ENCODE peak calls at places on chromosome 13, in nine cellular contexts. Y is sigmoid colon, E is neural progenitor cell, X is adrenal gland, R is breast epithelium, V is heart right ventricle, Z is endodermal cell, D is BJ, S is fibroblast of lung. U is an unnamed sample. For H3K27me3, the result is how much of the 10 kb centered on the place peaks cover.

GRCh38 chr13:86447479-86447878 is 648.3 kb upstream of the SLITRK6 start:
- DNase-seq in Y (no peak), Z (no peak), S (no peak), V (no peak), D (no peak), X (no peak), R (no peak), E (no peak), U (no peak)

GRCh38 chr13:111508902-111509509 is 188.6 kb downstream of the TEX29 start:
- DNase-seq in X (no peak), V (no peak), Z (no peak), R (no peak), S (no peak), E (no peak), D (no peak), Y (no peak), U (no peak)

GRCh38 chr13:107551521-107551920 is 663.8 kb downstream of the LIG4 start:
- DNase-seq in S (peak), V (no peak), E (no peak), Z (no peak), R (no peak), Y (no peak), D (no peak), X (no peak), U (no peak)

GRCh38 chr13:33164331-33164730 is 121.2 kb downstream of the STARD13 start:
- DNase-seq in Y (no peak), X (no peak), V (no peak), E (no peak), Z (no peak), S (no peak), D (no peak), R (no peak), U (no peak)

GRCh38 chr13:30339721-30340366 is 32.5 kb upstream of the KATNAL1 start:
- DNase-seq in Z (no peak), X (no peak), D (no peak), V (no peak), S (no peak), E (no peak), R (no peak), Y (no peak), U (no peak)

GRCh38 chr13:30119476-30119875 is 187.9 kb downstream of the KATNAL1 start:
- DNase-seq in S (peak), D (peak), R (peak), Z (no peak), X (no peak), V (no peak), Y (no peak), E (no peak), U (no peak)

GRCh38 chr13:101919541-101920306 is 467.2 kb downstream of the ITGBL1 start:
- DNase-seq in D (no peak), E (peak), S (peak), V (peak), R (no peak), Z (peak), Y (no peak), X (no peak), U (peak)

GRCh38 chr13:38530492-38530891 is 156.4 kb upstream of the FREM2 start:
- DNase-seq in S (peak), V (no peak), E (no peak), D (peak), X (no peak), R (no peak), Z (no peak), Y (no peak), U (no peak)

GRCh38 chr13:37769545-37769944 is 100.0 kb downstream of the TRPC4 start:
- DNase-seq in D (no peak), R (no peak), Y (no peak), S (no peak), V (no peak), Z (no peak), X (no peak), E (no peak), U (no peak)

GRCh38 chr13:107374038-107374437 is 806.1 kb upstream of the ARGLU1 start:
- DNase-seq in E (no peak), R (no peak), V (no peak), Y (no peak), X (no peak), Z (no peak), D (no peak), S (no peak), U (no peak)

GRCh38 chr13:32381539-32381938 is 46.4 kb downstream of the N4BP2L1 start:
- DNase-seq in Y (no peak), D (no peak), E (peak), R (no peak), V (no peak), Z (peak), X (peak), S (peak), U (no peak)

GRCh38 chr13:48595330-48596127 is 58.2 kb upstream of the CYSLTR2 start:
- DNase-seq in S (peak), V (no peak), X (peak), R (no peak), D (no peak), E (peak), Y (peak), Z (peak), U (peak)

GRCh38 chr13:107461751-107462150 is 753.6 kb downstream of the LIG4 start:
- DNase-seq in Y (no peak), V (no peak), E (no peak), D (no peak), X (no peak), R (no peak), S (peak), Z (no peak), U (no peak)

GRCh38 chr13:67147257-67148218 is 82.6 kb downstream of the PCDH9 start:
- DNase-seq in Y (no peak), E (peak), X (no peak), V (no peak), R (no peak), D (peak), S (peak), Z (no peak), U (no peak)

GRCh38 chr13:109273326-109273751 is 513.0 kb downstream of the IRS2 start:
- DNase-seq in Z (no peak), X (no peak), Y (no peak), S (peak), E (no peak), V (no peak), D (no peak), R (no peak), U (no peak)

GRCh38 chr13:64314286-64314685 is 2898.6 kb upstream of the PCDH20 start:
- DNase-seq in Y (no peak), S (peak), V (no peak), X (no peak), Z (no peak), D (peak), R (no peak), E (no peak), U (no peak)

GRCh38 chr13:61187471-61187870 is 228.2 kb downstream of the PCDH20 start:
- DNase-seq in D (no peak), R (no peak), S (no peak), Z (no peak), Y (no peak), E (no peak), X (no peak), V (no peak), U (no peak)

GRCh38 chr13:109945206-109945960 is 159.0 kb upstream of the IRS2 start:
- DNase-seq in S (peak), Z (no peak), Y (no peak), E (no peak), V (no peak), R (no peak), D (peak), X (no peak), U (no peak)

GRCh38 chr13:59391696-59392095 is 772.0 kb downstream of the DIAPH3 start:
- DNase-seq in X (peak), Z (peak), R (no peak), Y (no peak), V (no peak), S (peak), D (no peak), E (peak), U (no peak)

GRCh38 chr13:41516166-41516565 is 58.8 kb downstream of the RGCC start:
- DNase-seq in V (no peak), R (no peak), Y (no peak), E (no peak), Z (no peak), S (no peak), D (no peak), X (no peak), U (no peak)

GRCh38 chr13:103833453-103833852 is 767.2 kb upstream of the SLC10A2 start:
- DNase-seq in Y (no peak), D (no peak), R (no peak), V (no peak), Z (no peak), S (no peak), X (no peak), E (no peak), U (no peak)

GRCh38 chr13:76884167-76884566 is 2.0 kb downstream of the KCTD12 start:
- DNase-seq in D (no peak), Z (peak), V (peak), S (peak), R (peak), E (peak), Y (peak), X (no peak), U (peak)

GRCh38 chr13:110329798-110330461 is 22.8 kb downstream of the COL4A2 start:
- DNase-seq in Z (no peak), E (peak), Y (peak), R (no peak), S (peak), V (no peak), X (no peak), D (no peak), U (no peak)

GRCh38 chr13:34165158-34165557 is 347.2 kb downstream of the RFC3 start:
- DNase-seq in Y (no peak), Z (no peak), R (no peak), V (no peak), X (no peak), S (no peak), E (no peak), D (no peak), U (no peak)

GRCh38 chr13:58463841-58464240 is 832.3 kb downstream of the PCDH17 start:
- DNase-seq in X (no peak), S (no peak), D (no peak), E (no peak), R (no peak), Z (no peak), V (no peak), Y (no peak), U (no peak)

GRCh38 chr13:106680796-106681482 is 113.0 kb upstream of the ARGLU1 start:
- DNase-seq in X (no peak), D (no peak), V (peak), Z (peak), S (no peak), Y (no peak), R (no peak), E (peak), U (no peak)

GRCh38 chr13:26062853-26063444 is 11.1 kb upstream of the SHISA2 start:
- DNase-seq in R (peak), Y (no peak), Z (peak), V (no peak), X (peak), D (no peak), E (peak), S (peak), U (no peak)

GRCh38 chr13:39835253-39835652 is 179.8 kb downstream of the COG6 start:
- DNase-seq in Y (no peak), R (no peak), X (no peak), Z (peak), V (no peak), E (peak), S (no peak), D (no peak), U (no peak)

GRCh38 chr13:84831666-84832657 is 949.7 kb upstream of the SLITRK1 start:
- DNase-seq in Z (peak), V (no peak), D (no peak), R (no peak), S (no peak), X (no peak), E (no peak), Y (no peak), U (no peak)

GRCh38 chr13:101242720-101243119 is 173.6 kb downstream of the NALCN start:
- DNase-seq in R (no peak), S (peak), E (no peak), Y (no peak), V (no peak), X (no peak), Z (no peak), D (no peak), U (no peak)

GRCh38 chr13:20294497-20294896 is 62.4 kb upstream of the GJB6 start:
- DNase-seq in D (no peak), R (no peak), X (no peak), Z (peak), S (no peak), Y (no peak), E (peak), V (no peak), U (no peak)

GRCh38 chr13:46295531-46296464 is 84.1 kb downstream of the LRRC63 start:
- DNase-seq in Z (no peak), R (peak), Y (no peak), D (peak), X (peak), V (no peak), S (peak), E (no peak), U (peak)

GRCh38 chr13:73967397-73968165 is 166.6 kb downstream of the KLF12 start:
- DNase-seq in D (no peak), Z (no peak), Y (no peak), E (no peak), R (no peak), V (no peak), S (no peak), X (no peak), U (no peak)
- H3K27me3 ChIP-seq in D (under half), Z (under half), Y (under half), E (under half), R (under half), V (under half), S (under half), X (under half), U (under half)

DNA sequence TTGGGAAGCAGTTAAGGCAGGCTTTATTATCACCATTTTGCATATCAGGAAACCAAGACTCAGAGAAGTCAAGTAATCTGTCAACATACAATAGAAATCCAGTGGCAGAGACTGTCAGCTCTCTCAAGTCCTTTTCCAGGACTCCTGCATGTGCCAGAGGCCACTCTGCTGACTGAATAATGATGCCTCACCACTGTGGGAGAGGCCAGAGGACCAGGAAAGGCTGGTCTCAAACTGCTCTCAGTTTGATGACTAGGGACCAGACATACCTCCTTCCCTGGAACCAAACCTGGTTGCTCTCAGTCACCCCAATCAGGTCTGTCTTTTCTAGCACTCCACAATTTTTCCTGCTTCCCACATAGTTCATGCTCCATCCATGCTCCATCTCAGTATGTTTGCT is 8.0 kb downstream of the RNASEH2B start:
- DNase-seq in E (no peak), Z (no peak), D (no peak), S (no peak), V (no peak), X (no peak), R (no peak), Y (no peak), U (no peak)
- TF ChIP-seq CTCF in E (no peak), Z (no peak), D (no peak), S (no peak), V (no peak), X (no peak), R (no peak), Y (no peak), U (no peak)

GRCh38 chr13:73109288-73109899 is 50.6 kb downstream of the KLF5 start:
- DNase-seq in S (no peak), D (no peak), Z (peak), R (no peak), X (no peak), Y (no peak), V (no peak), E (no peak), U (no peak)

GRCh38 chr13:73107970-73108369 is 49.2 kb downstream of the KLF5 start:
- DNase-seq in S (no peak), R (no peak), E (no peak), V (no peak), X (no peak), Y (no peak), Z (no peak), D (no peak), U (no peak)

GRCh38 chr13:73107459-73107858 is 48.7 kb downstream of the KLF5 start:
- DNase-seq in E (peak), S (no peak), Z (no peak), X (no peak), R (no peak), Y (no peak), D (no peak), V (no peak), U (no peak)

GRCh38 chr13:73109969-73110368 is 51.2 kb downstream of the KLF5 start:
- DNase-seq in V (no peak), S (no peak), Z (no peak), E (no peak), D (no peak), Y (no peak), R (no peak), X (no peak), U (no peak)

GRCh38 chr13:73106513-73107214 is 47.9 kb downstream of the KLF5 start:
- DNase-seq in Y (no peak), D (no peak), R (no peak), E (no peak), Z (no peak), X (no peak), S (no peak), V (no peak), U (no peak)
- H3K27me3 ChIP-seq in Y (under half), D (under half), R (under half), E (under half), Z (under half), X (under half), S (under half), V (under half), U (under half)

GRCh38 chr13:27869436-27870090 is 50.2 kb upstream of the PDX1 start:
- DNase-seq in V (no peak), Z (no peak), S (no peak), E (no peak), R (no peak), X (no peak), D (no peak), Y (no peak), U (no peak)

GRCh38 chr13:27868639-27869435 is 51.0 kb upstream of the PDX1 start:
- DNase-seq in V (no peak), R (no peak), E (peak), D (no peak), S (peak), X (no peak), Y (no peak), Z (no peak), U (no peak)
- TF ChIP-seq CTCF in V (peak), R (no peak), E (peak), D (peak), S (peak), X (peak), Y (no peak), Z (peak), U (peak)

DNA sequence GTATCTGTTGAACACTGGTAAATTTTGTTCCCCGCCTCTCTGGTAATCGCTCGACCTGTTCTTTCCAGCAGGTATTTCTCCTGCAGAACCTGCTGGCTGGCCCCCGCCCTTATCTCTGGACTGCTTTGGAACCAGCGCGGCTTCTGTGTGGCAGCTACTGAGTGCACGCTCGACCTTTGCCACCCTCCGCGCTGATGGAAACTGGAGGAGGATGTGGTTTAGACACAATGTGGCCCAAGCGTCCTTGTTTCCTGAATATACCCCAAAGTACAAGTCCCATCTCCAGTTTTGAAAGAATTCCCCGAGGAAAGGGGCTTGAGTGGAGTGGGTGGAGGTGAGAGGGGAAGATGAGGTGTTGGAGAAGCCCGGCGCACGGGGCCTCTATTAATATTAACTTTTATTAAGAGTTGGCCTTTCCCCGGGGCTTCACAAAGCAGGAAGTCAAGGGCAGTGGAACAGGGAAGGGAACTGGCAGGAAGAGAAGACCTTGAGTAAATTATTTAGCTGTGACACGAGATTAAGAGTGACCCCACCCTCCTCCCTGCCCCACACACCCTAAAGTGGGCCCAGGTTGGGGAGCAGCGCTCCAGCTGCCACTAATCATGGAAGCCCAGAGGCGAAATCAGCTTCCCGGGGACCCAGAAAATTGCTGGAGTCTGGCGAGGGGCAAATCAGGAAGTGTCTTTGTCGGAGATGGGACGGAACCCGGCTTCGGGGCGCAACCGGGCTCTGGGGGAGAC is 16.0 kb downstream of the CDX2 start:
- DNase-seq in Z (peak), V (no peak), S (no peak), R (no peak), E (peak), Y (no peak), D (no peak), X (no peak), U (no peak)
- H3K27me3 ChIP-seq in Z (half or more), V (half or more), S (under half), R (half or more), E (half or more), Y (under half), D (under half), X (under half), U (half or more)

DNA sequence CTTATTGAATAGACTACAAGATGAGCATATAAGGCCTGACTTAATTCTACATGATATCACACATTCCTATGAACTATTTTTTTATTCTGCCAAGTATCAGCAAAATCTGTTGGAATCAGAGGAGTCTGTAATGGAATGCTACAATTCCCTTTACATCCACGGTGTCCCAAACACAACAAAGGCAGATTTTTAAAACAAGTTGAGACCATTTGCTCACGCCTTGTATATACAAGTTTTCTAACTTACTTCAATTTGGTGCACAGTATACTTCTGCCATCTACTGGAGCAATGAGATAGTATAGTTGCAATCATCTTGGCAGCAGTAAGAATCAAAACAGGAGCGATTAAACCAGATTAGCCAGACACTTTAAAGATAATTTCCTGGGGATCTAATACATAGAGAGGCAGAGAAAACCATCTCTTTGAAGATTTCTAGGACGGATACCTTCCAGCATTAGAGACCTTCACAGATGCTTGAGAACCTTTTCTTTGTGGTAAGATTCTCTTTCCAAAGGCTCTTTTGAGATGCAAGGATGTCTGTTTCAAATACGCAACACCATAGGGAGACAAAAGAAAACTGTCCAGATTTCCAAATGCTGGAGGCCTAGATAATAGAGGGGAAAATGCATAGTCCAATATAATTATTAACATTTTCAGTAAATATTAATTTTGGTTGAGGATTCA is 302.0 kb upstream of the MIR17HG start:
- DNase-seq in R (no peak), V (no peak), S (peak), Y (no peak), Z (no peak), E (peak), X (no peak), D (no peak), U (no peak)
- TF ChIP-seq CTCF in R (no peak), V (no peak), S (peak), Y (no peak), Z (peak), E (peak), X (no peak), D (no peak), U (no peak)

U was measured in left lung.